ENCODE peak calls at places on chromosomes 11 and 22, in four cellular contexts. H is endothelial cell of umbilical vein, N is HCT116, T is MM.1S. O is an unnamed sample.
A peak's percentile ranks its signal among the peaks of the same experiment; 100 is the strongest.

GRCh38 chr11:57224537-57224936 is 12.5 kb downstream of the APLNR start:
- DNase-seq in T (no peak), H (no peak), N (no peak), O (no peak)

GRCh38 chr11:19886498-19886897 is 173.9 kb downstream of the NAV2 start:
- DNase-seq in N (no peak), T (no peak), H (no peak), O (no peak)

GRCh38 chr22:39024923-39025322 is 4.0 kb downstream of the APOBEC3D start:
- DNase-seq in T (peak; percentile 83), H (no peak), N (no peak), O (no peak)

GRCh38 chr22:38751422-38752346 is 4.1 kb downstream of the SUN2 start:
- DNase-seq in N (no peak), T (peak; percentile 92), H (no peak), O (no peak)

GRCh38 chr11:119814766-119815165 is 85.8 kb upstream of the NECTIN1 start:
- DNase-seq in T (no peak), N (no peak), H (no peak), O (no peak)

GRCh38 chr11:70762810-70763209 is 364.5 kb downstream of the CTTN start:
- DNase-seq in H (no peak), T (no peak), N (no peak), O (no peak)

GRCh38 chr11:88474655-88475054 is 137.1 kb upstream of the CTSC start:
- DNase-seq in N (no peak), T (no peak), H (no peak), O (no peak)

GRCh38 chr11:32374261-32374711 is 61.1 kb downstream of the WT1 start:
- DNase-seq in H (peak; percentile 35), N (peak; percentile 19), T (peak; percentile 75), O (peak; percentile 67)

GRCh38 chr11:12157241-12157661 is 46.9 kb downstream of the MICAL2 start:
- DNase-seq in T (no peak), H (peak; percentile 29), N (no peak), O (no peak)

GRCh38 chr11:12330491-12331231 is 46.7 kb upstream of the PARVA start:
- DNase-seq in T (no peak), N (no peak), H (no peak), O (peak; percentile 62)

GRCh38 chr11:97325693-97326092 is 935.9 kb downstream of the JRKL start:
- DNase-seq in N (no peak), H (no peak), T (no peak), O (no peak)

GRCh38 chr11:71502026-71502425 is 25.0 kb upstream of the KRTAP5-7 start:
- DNase-seq in N (no peak), H (no peak), T (no peak), O (no peak)

GRCh38 chr11:9263840-9264380 is 1.2 kb downstream of the DENND5A start:
- DNase-seq in H (no peak), T (peak; percentile 84), N (no peak), O (no peak)

GRCh38 chr11:79919340-79919739 is 478.5 kb upstream of the TENM4 start:
- DNase-seq in T (no peak), N (no peak), H (no peak), O (no peak)

GRCh38 chr11:128776088-128776433 is 82.2 kb downstream of the FLI1 start:
- DNase-seq in T (no peak), H (no peak), N (no peak), O (no peak)

GRCh38 chr11:93571612-93572011 is 28.4 kb upstream of the SMCO4 start:
- DNase-seq in T (no peak), N (no peak), H (no peak), O (no peak)

GRCh38 chr11:2575611-2576051 is 124.2 kb downstream of the KCNQ1OT1 start:
- DNase-seq in H (no peak), T (no peak), N (no peak), O (no peak)

GRCh38 chr11:114163830-114164401 is 104.4 kb downstream of the ZBTB16 start:
- DNase-seq in H (peak; percentile 21), T (no peak), N (no peak), O (no peak)

GRCh38 chr22:23203452-23204124 is 23.3 kb downstream of the BCR start:
- DNase-seq in H (no peak), N (no peak), T (no peak), O (no peak)

GRCh38 chr11:111707039-111707690 is 59.0 kb downstream of the PPP2R1B start:
- DNase-seq in N (no peak), H (peak; percentile 99), T (no peak), O (no peak)

GRCh38 chr22:46948411-46949144 is 186.1 kb downstream of the TBC1D22A start:
- DNase-seq in N (no peak), H (no peak), T (no peak), O (no peak)

GRCh38 chr22:49548356-49549202 is 279.1 kb downstream of the BRD1 start:
- DNase-seq in N (no peak), T (no peak), H (no peak), O (peak; percentile 37)

GRCh38 chr22:31491218-31491962 is 1.7 kb upstream of the EIF4ENIF1 start:
- DNase-seq in H (no peak), N (no peak), T (no peak), O (peak; percentile 89)

GRCh38 chr22:36998620-36999351 is 20.5 kb downstream of the TST start:
- DNase-seq in H (no peak), N (peak; percentile 58), T (no peak), O (no peak)

GRCh38 chr11:45885274-45885920 is at the start of gene MAPK8IP1:
- DNase-seq in N (no peak), H (peak; percentile 16), T (peak; percentile 76), O (peak; percentile 94)

GRCh38 chr11:125593113-125593761 is 585 bp downstream of the STT3A start:
- DNase-seq in T (peak; percentile 19), N (peak; percentile 16), H (no peak), O (no peak)

GRCh38 chr11:78210000-78210608 is 21.4 kb downstream of the USP35 start:
- DNase-seq in H (no peak), T (no peak), N (no peak), O (no peak)

GRCh38 chr11:34068098-34068497 is 16.6 kb downstream of the CAPRIN1 start:
- DNase-seq in N (no peak), H (peak; percentile 93), T (no peak), O (no peak)

GRCh38 chr22:39773976-39774539 is 119.5 kb downstream of the ENTHD1 start:
- DNase-seq in N (no peak), H (peak; percentile 17), T (peak; percentile 55), O (no peak)

GRCh38 chr22:37818397-37819099 is 4.6 kb upstream of the GALR3 start:
- DNase-seq in N (no peak), H (peak; percentile 49), T (peak; percentile 37), O (peak; percentile 78)

GRCh38 chr11:14380947-14381555 is 22.1 kb upstream of the RRAS2 start:
- DNase-seq in H (peak; percentile 73), N (no peak), T (peak; percentile 46), O (peak; percentile 79)

GRCh38 chr22:44549021-44549420 is 51.0 kb upstream of the RTL6 start:
- DNase-seq in H (no peak), N (no peak), T (no peak), O (no peak)

GRCh38 chr11:45850446-45850845 is 3.2 kb downstream of the CRY2 start:
- DNase-seq in T (no peak), N (no peak), H (no peak), O (no peak)

GRCh38 chr11:83691387-83692088 is 405.4 kb upstream of the CCDC90B start:
- DNase-seq in H (peak; percentile 1), T (no peak), N (no peak), O (no peak)

GRCh38 chr22:38144025-38144405 is 33.5 kb upstream of the BAIAP2L2 start:
- DNase-seq in T (no peak), H (no peak), N (peak; percentile 35), O (no peak)

GRCh38 chr11:117188620-117189081 is 10.1 kb downstream of the SIDT2 start:
- DNase-seq in T (no peak), H (no peak), N (no peak), O (no peak)

DNA sequence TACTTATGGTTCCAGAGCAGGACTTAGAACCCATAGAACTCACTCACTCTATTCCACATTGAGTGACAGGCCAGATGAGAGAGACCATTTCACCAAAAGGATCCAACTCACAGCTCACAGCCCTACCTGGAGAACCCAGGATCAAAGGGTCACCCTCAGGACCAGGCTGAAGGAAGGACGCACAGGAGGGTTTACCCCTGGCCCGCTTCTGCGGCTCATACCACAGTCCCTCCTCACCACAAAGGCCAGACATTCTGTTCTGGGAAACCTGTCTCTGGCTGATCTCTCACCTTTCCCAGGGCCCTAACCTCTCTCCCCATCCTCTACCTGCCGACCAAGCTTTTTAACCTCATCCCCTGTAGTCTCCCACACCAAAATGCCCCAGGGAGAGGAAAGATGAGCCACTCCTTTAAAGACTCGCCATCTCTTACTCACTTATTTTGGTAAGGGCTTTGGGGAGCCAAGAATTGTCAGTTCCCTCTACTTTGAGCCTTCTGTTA is 4.7 kb downstream of the FOSL1 start:
- DNase-seq in H (no peak), N (no peak), T (no peak), O (no peak)
- H3K4me3 ChIP-seq in H (no peak overlapping the region), N (no peak overlapping the region), T (no peak overlapping the region), O (no peak overlapping the region)

DNA sequence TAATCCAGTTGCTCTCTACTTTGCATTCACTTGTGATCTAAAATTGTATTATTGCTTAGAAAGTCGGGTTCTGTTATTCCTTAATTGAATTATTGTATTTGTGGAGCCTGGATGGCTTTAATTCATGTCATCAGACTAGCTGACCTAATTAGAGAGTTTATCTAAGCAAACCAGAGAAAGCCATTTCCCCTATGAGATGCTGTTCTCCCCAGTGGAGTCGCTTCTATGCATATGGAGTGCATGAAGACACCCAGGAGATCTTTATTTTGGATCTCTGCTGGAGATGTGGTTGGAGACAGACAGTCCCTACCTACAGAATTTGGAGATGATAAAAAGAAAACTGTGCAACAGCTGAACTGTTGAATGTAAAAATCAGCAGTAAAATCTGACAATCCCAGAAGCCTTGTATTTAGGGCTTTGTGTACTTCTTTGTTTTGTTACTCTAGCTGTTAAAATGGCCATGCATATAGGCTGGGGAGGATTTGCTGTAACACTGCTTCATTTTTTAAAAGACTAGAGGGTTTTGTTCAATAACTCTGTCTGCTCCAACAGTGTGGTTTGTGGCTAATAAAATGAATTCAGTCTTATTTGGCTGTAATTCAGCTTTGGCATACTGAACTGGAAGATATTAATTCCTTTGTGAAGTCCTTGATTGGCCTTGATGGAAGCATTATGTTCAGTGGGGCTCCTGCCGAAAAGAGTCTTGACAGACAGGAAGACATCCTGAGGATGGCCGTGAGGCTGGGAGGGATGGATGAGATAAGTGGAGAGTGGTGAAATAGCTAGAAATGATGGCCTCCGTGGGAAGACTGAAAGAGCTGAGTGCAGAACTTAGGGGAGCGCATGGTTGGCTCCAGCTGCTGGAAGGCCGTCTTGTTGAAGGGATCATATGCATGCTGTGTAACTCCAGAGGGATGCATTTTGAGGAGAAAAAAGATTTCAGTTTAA is 45.0 kb upstream of the MYO18B start:
- DNase-seq in N (no peak), H (no peak), T (no peak), O (no peak)
- TF ChIP-seq EZH2 in N (no peak), H (no peak), T (no peak), O (no peak)

GRCh38 chr11:73312036-73312435 is 4.0 kb downstream of the ARHGEF17 start:
- DNase-seq in H (no peak), N (no peak), T (no peak), O (no peak)
- H3K9ac ChIP-seq in H (peak overlapping the region; percentile 0), N (no peak overlapping the region), T (no peak overlapping the region), O (no peak overlapping the region)

GRCh38 chr11:74681686-74682651 is 49.3 kb downstream of the CHRDL2 start:
- DNase-seq in N (no peak), T (no peak), H (no peak), O (no peak)

GRCh38 chr11:74683941-74684481 is 47.2 kb downstream of the CHRDL2 start:
- DNase-seq in N (no peak), H (no peak), T (no peak), O (no peak)

GRCh38 chr11:74684661-74685060 is 46.6 kb downstream of the CHRDL2 start:
- DNase-seq in H (no peak), T (no peak), N (no peak), O (no peak)

GRCh38 chr11:74682731-74683278 is 48.4 kb downstream of the CHRDL2 start:
- DNase-seq in H (no peak), N (no peak), T (no peak), O (no peak)

GRCh38 chr11:74683279-74683871 is 47.9 kb downstream of the CHRDL2 start:
- DNase-seq in T (no peak), N (no peak), H (peak; percentile 41), O (peak; percentile 64)
- H3K4me3 ChIP-seq in T (no peak overlapping the region), N (no peak overlapping the region), H (peak overlapping the region; percentile 31), O (peak overlapping the region; percentile 43)